ENCODE peak calls at places on chromosomes 6 and 20, in seven cellular contexts. V, U, B, F, A, K and I are unnamed samples.

GRCh38 chr6:68559052-68559451 is 76.0 kb upstream of the ADGRB3 start:
- DNase-seq in A (no peak), K (no peak), B (peak), V (no peak), F (no peak), U (no peak), I (no peak)

GRCh38 chr6:68447112-68447511 is 188.0 kb upstream of the ADGRB3 start:
- DNase-seq in V (no peak), B (no peak), A (no peak), F (no peak), K (no peak), U (no peak), I (no peak)

GRCh38 chr6:33846226-33846625 is 42.4 kb upstream of the MLN start:
- DNase-seq in U (no peak), B (no peak), K (no peak), A (no peak), V (no peak), F (no peak), I (no peak)

GRCh38 chr6:44084231-44085014 is 42.8 kb downstream of the MRPL14 start:
- DNase-seq in V (peak), F (no peak), B (no peak), U (no peak), A (no peak), K (no peak), I (no peak)

GRCh38 chr6:41519305-41519747 is 26.9 kb upstream of the FOXP4 start:
- DNase-seq in V (no peak), F (no peak), U (no peak), K (no peak), B (no peak), A (no peak), I (no peak)

GRCh38 chr6:13989424-13990144 is 64.8 kb downstream of the RNF182 start:
- DNase-seq in V (peak), U (no peak), K (peak), B (no peak), F (no peak), A (no peak), I (no peak)

GRCh38 chr6:72676995-72677394 is 55.1 kb downstream of the KCNQ5 start:
- DNase-seq in A (no peak), B (no peak), F (no peak), U (no peak), K (no peak), V (no peak), I (no peak)

GRCh38 chr6:138647006-138647405 is 126.6 kb upstream of the CCDC28A start:
- DNase-seq in U (no peak), V (peak), A (no peak), B (no peak), K (no peak), F (no peak), I (no peak)

GRCh38 chr20:62010551-62011402 is 54.9 kb downstream of the TAF4 start:
- DNase-seq in F (peak), V (peak), B (peak), U (peak), A (no peak), K (peak), I (peak)

GRCh38 chr6:81683928-81684327 is 68.6 kb downstream of the TENT5A start:
- DNase-seq in V (peak), A (no peak), B (no peak), U (no peak), F (no peak), K (no peak), I (no peak)

GRCh38 chr20:48599748-48600469 is 227.9 kb downstream of the PREX1 start:
- DNase-seq in V (no peak), F (no peak), B (no peak), K (no peak), U (no peak), A (peak), I (no peak)

GRCh38 chr6:33211666-33212422 is 3.5 kb downstream of the RING1 start:
- DNase-seq in B (no peak), V (no peak), F (no peak), K (no peak), U (no peak), A (no peak), I (no peak)